ENCODE peak calls at places on chromosomes 13 and 19, in six cellular contexts. O is stimulated activated CD4-positive, alpha-beta T cell treated with anti-CD3 and anti-CD28 coated beads, TNF-alpha, amount 100 ng/mL, for 48 hours; P is GM12865; G is mucosa of gallbladder; E is cardiac muscle cell; T is neural progenitor cell. V is an unnamed sample.

GRCh38 chr19:11806354-11807098 is 7.5 kb upstream of the ZNF440 start:
- DNase-seq in O (no peak), P (no peak), G (no peak), E (no peak), T (no peak), V (no peak)

GRCh38 chr19:53906211-53907192 is 2.6 kb upstream of the CACNG7 start:
- DNase-seq in O (peak), P (no peak), G (peak), E (peak), T (peak), V (peak)

GRCh38 chr19:46493236-46494114 is 2.2 kb downstream of the PNMA8B start:
- DNase-seq in O (no peak), P (no peak), G (no peak), E (no peak), T (peak), V (peak)

GRCh38 chr19:584240-585001 is 5.3 kb upstream of the HCN2 start:
- DNase-seq in O (peak), P (peak), G (no peak), E (peak), T (peak), V (peak)

GRCh38 chr19:48444129-48444932 is 1.5 kb upstream of the GRWD1 start:
- DNase-seq in O (no peak), P (no peak), G (no peak), E (no peak), T (no peak), V (no peak)

GRCh38 chr19:42469311-42470239 is 26.8 kb upstream of the CXCL17 start:
- DNase-seq in O (no peak), P (no peak), G (no peak), E (no peak), T (no peak), V (peak)

GRCh38 chr19:46766569-46767317 is 20.5 kb upstream of the STRN4 start:
- DNase-seq in O (peak), P (peak), G (no peak), E (peak), T (peak), V (no peak)

GRCh38 chr13:24032252-24032651 is 128.3 kb upstream of the SPATA13 start:
- DNase-seq in O (no peak), P (no peak), G (no peak), E (no peak), T (no peak), V (no peak)

GRCh38 chr19:32351807-32352630 is 6.6 kb downstream of the ZNF507 start:
- DNase-seq in O (no peak), P (no peak), G (no peak), E (no peak), T (no peak), V (no peak)